ENCODE peak calls at places on chromosome 19, in eight cellular contexts. One of them, this sample, is unnamed. For H3K9me3, the result is how much of the 10 kb centered on the place peaks cover.

GRCh38 chr19:22607653-22608430 is 26.3 kb upstream of the ZNF492 start:
- DNase-seq in psoas muscle: no peak
- DNase-seq in H9: no peak
- DNase-seq in ascending aorta: peak
- DNase-seq in A549: no peak
- DNase-seq in DND-41: no peak
- DNase-seq in HAP-1: no peak
- DNase-seq in ovary: no peak
- DNase-seq in this sample: no peak

GRCh38 chr19:38082256-38083118 is 141.5 kb downstream of the DPF1 start:
- DNase-seq in psoas muscle: no peak
- DNase-seq in H9: no peak
- DNase-seq in ascending aorta: no peak
- DNase-seq in A549: no peak
- DNase-seq in DND-41: no peak
- DNase-seq in HAP-1: no peak
- DNase-seq in ovary: no peak
- DNase-seq in this sample: no peak

GRCh38 chr19:35871611-35872010 is 3.2 kb downstream of the APLP1 start:
- DNase-seq in psoas muscle: no peak
- DNase-seq in H9: no peak
- DNase-seq in ascending aorta: no peak
- DNase-seq in A549: no peak
- DNase-seq in DND-41: no peak
- DNase-seq in HAP-1: no peak
- DNase-seq in ovary: no peak
- DNase-seq in this sample: no peak

GRCh38 chr19:31518626-31519025 is 169.4 kb upstream of the TSHZ3 start:
- DNase-seq in psoas muscle: no peak
- DNase-seq in H9: no peak
- DNase-seq in ascending aorta: no peak
- DNase-seq in A549: no peak
- DNase-seq in DND-41: no peak
- DNase-seq in HAP-1: no peak
- DNase-seq in ovary: no peak
- DNase-seq in this sample: no peak

GRCh38 chr19:6064016-6064702 is 46.1 kb downstream of the RFX2 start:
- DNase-seq in psoas muscle: no peak
- DNase-seq in H9: no peak
- DNase-seq in ascending aorta: peak
- DNase-seq in A549: no peak
- DNase-seq in DND-41: no peak
- DNase-seq in HAP-1: no peak
- DNase-seq in ovary: no peak
- DNase-seq in this sample: no peak

GRCh38 chr19:32061304-32061703 is 284.1 kb upstream of the ZNF507 start:
- DNase-seq in psoas muscle: no peak
- DNase-seq in H9: no peak
- DNase-seq in ascending aorta: no peak
- DNase-seq in A549: no peak
- DNase-seq in DND-41: no peak
- DNase-seq in HAP-1: no peak
- DNase-seq in ovary: no peak
- DNase-seq in this sample: no peak

GRCh38 chr19:5889288-5889971 is 14.2 kb downstream of the NDUFA11 start:
- DNase-seq in psoas muscle: no peak
- DNase-seq in H9: no peak
- DNase-seq in ascending aorta: no peak
- DNase-seq in A549: no peak
- DNase-seq in DND-41: no peak
- DNase-seq in HAP-1: no peak
- DNase-seq in ovary: no peak
- DNase-seq in this sample: no peak

GRCh38 chr19:53518061-53518460 is 19.9 kb upstream of the ZNF331 start:
- DNase-seq in psoas muscle: no peak
- DNase-seq in H9: no peak
- DNase-seq in ascending aorta: no peak
- DNase-seq in A549: no peak
- DNase-seq in DND-41: no peak
- DNase-seq in HAP-1: no peak
- DNase-seq in ovary: no peak
- DNase-seq in this sample: no peak

GRCh38 chr19:18437481-18438330 is at the start of gene ISYNA1:
- DNase-seq in psoas muscle: peak
- DNase-seq in H9: peak
- DNase-seq in ascending aorta: no peak
- DNase-seq in A549: no peak
- DNase-seq in DND-41: no peak
- DNase-seq in HAP-1: peak
- DNase-seq in ovary: peak
- DNase-seq in this sample: peak

GRCh38 chr19:9309974-9310446 is 372 bp upstream of the ZNF699 start:
- DNase-seq in psoas muscle: peak
- DNase-seq in H9: peak
- DNase-seq in ascending aorta: peak
- DNase-seq in A549: peak
- DNase-seq in DND-41: peak
- DNase-seq in HAP-1: peak
- DNase-seq in ovary: peak
- DNase-seq in this sample: no peak

GRCh38 chr19:52748336-52748950 is 13.6 kb upstream of the ZNF611 start:
- DNase-seq in psoas muscle: no peak
- DNase-seq in H9: no peak
- DNase-seq in ascending aorta: no peak
- DNase-seq in A549: no peak
- DNase-seq in DND-41: no peak
- DNase-seq in HAP-1: peak
- DNase-seq in ovary: no peak
- DNase-seq in this sample: no peak

GRCh38 chr19:51366999-51367564 is 894 bp upstream of the ETFB start:
- DNase-seq in psoas muscle: no peak
- DNase-seq in H9: no peak
- DNase-seq in ascending aorta: no peak
- DNase-seq in A549: no peak
- DNase-seq in DND-41: peak
- DNase-seq in HAP-1: no peak
- DNase-seq in ovary: peak
- DNase-seq in this sample: no peak

GRCh38 chr19:43872547-43873336 is 45.6 kb downstream of the ZNF283 start:
- DNase-seq in psoas muscle: no peak
- DNase-seq in H9: no peak
- DNase-seq in ascending aorta: no peak
- DNase-seq in A549: no peak
- DNase-seq in DND-41: no peak
- DNase-seq in HAP-1: no peak
- DNase-seq in ovary: no peak
- DNase-seq in this sample: no peak

GRCh38 chr19:14871619-14872230 is 14.2 kb downstream of the OR7A17 start:
- DNase-seq in psoas muscle: no peak
- DNase-seq in H9: no peak
- DNase-seq in ascending aorta: no peak
- DNase-seq in A549: peak
- DNase-seq in DND-41: no peak
- DNase-seq in HAP-1: no peak
- DNase-seq in ovary: no peak
- DNase-seq in this sample: no peak
- H3K9me3 ChIP-seq in psoas muscle: under half
- H3K9me3 ChIP-seq in H9: under half
- H3K9me3 ChIP-seq in ascending aorta: under half
- H3K9me3 ChIP-seq in A549: under half
- H3K9me3 ChIP-seq in DND-41: under half
- H3K9me3 ChIP-seq in HAP-1: under half
- H3K9me3 ChIP-seq in ovary: under half
- H3K9me3 ChIP-seq in this sample: under half

GRCh38 chr19:12139885-12140544 is at the start of gene ZNF20:
- DNase-seq in psoas muscle: peak
- DNase-seq in H9: peak
- DNase-seq in ascending aorta: peak
- DNase-seq in A549: no peak
- DNase-seq in DND-41: peak
- DNase-seq in HAP-1: peak
- DNase-seq in ovary: peak
- DNase-seq in this sample: peak
- H3K9me3 ChIP-seq in psoas muscle: under half
- H3K9me3 ChIP-seq in H9: under half
- H3K9me3 ChIP-seq in ascending aorta: under half
- H3K9me3 ChIP-seq in A549: under half
- H3K9me3 ChIP-seq in DND-41: under half
- H3K9me3 ChIP-seq in HAP-1: under half
- H3K9me3 ChIP-seq in ovary: under half
- H3K9me3 ChIP-seq in this sample: under half

GRCh38 chr19:29482855-29483640 is 42.7 kb upstream of the VSTM2B start:
- DNase-seq in psoas muscle: no peak
- DNase-seq in H9: no peak
- DNase-seq in ascending aorta: no peak
- DNase-seq in A549: no peak
- DNase-seq in DND-41: no peak
- DNase-seq in HAP-1: no peak
- DNase-seq in ovary: no peak
- DNase-seq in this sample: no peak

GRCh38 chr19:29479941-29480340 is 45.9 kb upstream of the VSTM2B start:
- DNase-seq in psoas muscle: no peak
- DNase-seq in H9: no peak
- DNase-seq in ascending aorta: no peak
- DNase-seq in A549: no peak
- DNase-seq in DND-41: no peak
- DNase-seq in HAP-1: no peak
- DNase-seq in ovary: no peak
- DNase-seq in this sample: no peak

GRCh38 chr19:29478578-29479565 is 46.9 kb upstream of the VSTM2B start:
- DNase-seq in psoas muscle: no peak
- DNase-seq in H9: peak
- DNase-seq in ascending aorta: no peak
- DNase-seq in A549: peak
- DNase-seq in DND-41: peak
- DNase-seq in HAP-1: peak
- DNase-seq in ovary: no peak
- DNase-seq in this sample: no peak

GRCh38 chr19:29477831-29478577 is 47.8 kb upstream of the VSTM2B start:
- DNase-seq in psoas muscle: no peak
- DNase-seq in H9: no peak
- DNase-seq in ascending aorta: no peak
- DNase-seq in A549: no peak
- DNase-seq in DND-41: no peak
- DNase-seq in HAP-1: no peak
- DNase-seq in ovary: no peak
- DNase-seq in this sample: no peak

DNA sequence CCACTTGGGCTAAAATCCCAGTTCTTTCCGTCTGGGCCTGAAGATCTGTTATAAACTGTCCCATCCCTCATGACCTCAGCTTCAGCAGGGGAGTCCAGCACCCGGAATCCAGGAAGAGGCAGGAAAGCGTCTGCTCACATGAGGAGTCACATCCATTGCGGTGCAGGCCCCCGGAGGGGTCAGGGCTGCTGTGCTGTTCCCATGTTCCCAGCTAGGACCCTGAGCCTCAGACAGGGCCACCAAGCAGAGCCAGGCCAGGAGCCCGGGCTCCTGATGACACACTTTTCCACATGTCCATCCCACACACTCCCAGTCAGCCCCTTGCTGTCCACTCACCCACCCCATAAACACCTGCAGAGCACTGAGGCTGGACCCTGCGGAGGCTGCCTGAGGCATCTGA is 45.3 kb upstream of the VSTM2B start:
- DNase-seq in psoas muscle: no peak
- DNase-seq in H9: no peak
- DNase-seq in ascending aorta: no peak
- DNase-seq in A549: no peak
- DNase-seq in DND-41: no peak
- DNase-seq in HAP-1: no peak
- DNase-seq in ovary: no peak
- DNase-seq in this sample: no peak
- H3K9me3 ChIP-seq in psoas muscle: under half
- H3K9me3 ChIP-seq in H9: under half
- H3K9me3 ChIP-seq in ascending aorta: under half
- H3K9me3 ChIP-seq in A549: under half
- H3K9me3 ChIP-seq in DND-41: under half
- H3K9me3 ChIP-seq in HAP-1: under half
- H3K9me3 ChIP-seq in ovary: under half
- H3K9me3 ChIP-seq in this sample: under half

DNA sequence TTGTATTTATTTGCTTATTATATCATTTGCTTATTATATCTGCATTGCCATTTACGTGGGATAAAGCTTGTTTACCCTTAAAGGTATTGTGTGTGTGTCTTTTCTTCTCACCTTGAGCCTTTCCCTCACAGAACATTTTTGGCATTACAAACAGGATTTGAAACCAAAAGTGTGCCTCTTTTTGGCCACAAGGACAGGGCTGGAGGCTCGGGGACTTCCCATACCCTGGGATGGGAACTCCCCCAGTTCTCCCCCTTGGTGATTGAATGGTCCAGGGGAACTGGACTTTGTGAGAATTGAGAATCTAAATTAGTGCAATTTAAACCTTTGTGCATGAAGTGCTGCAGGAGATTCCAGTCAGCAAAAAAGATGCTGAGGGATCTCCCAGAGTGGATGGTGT is 2.4 kb upstream of the ZNF506 start:
- DNase-seq in psoas muscle: no peak
- DNase-seq in H9: no peak
- DNase-seq in ascending aorta: no peak
- DNase-seq in A549: no peak
- DNase-seq in DND-41: no peak
- DNase-seq in HAP-1: no peak
- DNase-seq in ovary: no peak
- DNase-seq in this sample: no peak
- H3K9me3 ChIP-seq in psoas muscle: under half
- H3K9me3 ChIP-seq in H9: under half
- H3K9me3 ChIP-seq in ascending aorta: under half
- H3K9me3 ChIP-seq in A549: under half
- H3K9me3 ChIP-seq in DND-41: under half
- H3K9me3 ChIP-seq in HAP-1: under half
- H3K9me3 ChIP-seq in ovary: under half
- H3K9me3 ChIP-seq in this sample: under half

DNA sequence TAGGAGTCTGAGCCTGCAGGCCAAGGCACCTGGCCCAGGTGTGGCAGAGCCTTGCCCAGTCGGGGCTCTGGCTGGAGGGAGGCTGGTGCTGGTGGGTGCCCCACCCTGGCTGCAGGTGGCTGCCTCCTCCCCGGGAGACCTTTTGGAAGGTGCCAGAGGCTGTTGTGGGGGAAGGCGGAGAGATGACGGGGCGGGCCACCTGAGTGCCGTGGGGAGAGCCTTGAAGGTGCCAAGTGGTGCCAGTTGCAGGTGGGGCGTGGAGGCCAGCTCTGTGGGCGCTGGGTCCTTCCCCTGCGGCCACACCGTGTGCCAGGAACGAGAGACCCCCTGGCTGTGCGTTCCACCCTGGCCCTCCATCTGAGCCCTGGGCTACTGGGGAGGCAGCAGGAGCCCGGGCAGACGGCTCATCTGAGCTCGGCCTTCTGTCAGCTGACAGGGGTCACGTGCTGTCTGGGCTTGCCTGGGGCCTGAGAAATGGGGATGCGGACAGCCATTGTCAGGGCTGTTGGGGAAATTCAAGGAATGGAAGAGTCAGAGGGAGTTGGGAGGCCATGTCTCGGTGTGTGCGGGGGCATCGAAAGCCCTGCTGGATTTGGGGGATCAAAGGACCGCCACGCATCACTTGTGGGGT is 20.9 kb downstream of the CEBPA start:
- DNase-seq in psoas muscle: peak
- DNase-seq in H9: no peak
- DNase-seq in ascending aorta: no peak
- DNase-seq in A549: no peak
- DNase-seq in DND-41: no peak
- DNase-seq in HAP-1: no peak
- DNase-seq in ovary: no peak
- DNase-seq in this sample: no peak
- H3K9me3 ChIP-seq in psoas muscle: under half
- H3K9me3 ChIP-seq in H9: under half
- H3K9me3 ChIP-seq in ascending aorta: under half
- H3K9me3 ChIP-seq in A549: under half
- H3K9me3 ChIP-seq in DND-41: under half
- H3K9me3 ChIP-seq in HAP-1: under half
- H3K9me3 ChIP-seq in ovary: under half
- H3K9me3 ChIP-seq in this sample: under half

GRCh38 chr19:58040751-58041525 is 7.1 kb downstream of the ZSCAN1 start:
- DNase-seq in psoas muscle: no peak
- DNase-seq in H9: no peak
- DNase-seq in ascending aorta: no peak
- DNase-seq in A549: no peak
- DNase-seq in DND-41: no peak
- DNase-seq in HAP-1: no peak
- DNase-seq in ovary: no peak
- DNase-seq in this sample: no peak
- H3K9me3 ChIP-seq in psoas muscle: under half
- H3K9me3 ChIP-seq in H9: under half
- H3K9me3 ChIP-seq in ascending aorta: half or more
- H3K9me3 ChIP-seq in A549: half or more
- H3K9me3 ChIP-seq in DND-41: under half
- H3K9me3 ChIP-seq in HAP-1: under half
- H3K9me3 ChIP-seq in ovary: under half
- H3K9me3 ChIP-seq in this sample: under half

This sample was measured in T-helper 17 cell.